ENCODE peak calls at places on chromosomes 3 and 15, in nine cellular contexts. U is mucosa of gallbladder; V is G401; R is NCI-H460; O is M059J; Y is NCI-H1105; B is NCI-H345; A is stimulated activated CD8-positive, alpha-beta memory T cell treated with anti-CD3 and anti-CD28 coated beads, Interleukin-7, amount 100 ng/mL, for 4 hours; I is stimulated activated CD4-positive, alpha-beta T cell treated with anti-CD3 and anti-CD28 coated beads, TNF-alpha, amount 100 ng/mL, for 48 hours. L is an unnamed sample.

GRCh38 chr15:35546581-35547381 is 816 bp upstream of the DPH6 start:
- DNase-seq in U (peak; percentile 11), V (no peak), R (no peak), O (no peak), Y (no peak), B (no peak), A (no peak), I (no peak), L (no peak)

GRCh38 chr15:62760506-62760905 is 282.0 kb upstream of the TPM1 start:
- DNase-seq in U (no peak), V (no peak), R (no peak), O (no peak), Y (no peak), B (no peak), A (no peak), I (no peak), L (no peak)

GRCh38 chr3:52054689-52055511 is 1.5 kb downstream of the DUSP7 start:
- DNase-seq in U (no peak), V (no peak), R (no peak), O (no peak), Y (no peak), B (no peak), A (no peak), I (no peak), L (no peak)

GRCh38 chr3:138031536-138031935 is 21.6 kb downstream of the CLDN18 start:
- DNase-seq in U (no peak), V (no peak), R (no peak), O (no peak), Y (no peak), B (no peak), A (no peak), I (no peak), L (no peak)

GRCh38 chr3:131630117-131630516 is 127.3 kb upstream of the MRPL3 start:
- DNase-seq in U (no peak), V (no peak), R (no peak), O (no peak), Y (no peak), B (no peak), A (no peak), I (no peak), L (no peak)

GRCh38 chr3:120909602-120909878 is 1.5 kb downstream of the STXBP5L start:
- DNase-seq in U (no peak), V (peak; percentile 54), R (no peak), O (no peak), Y (peak; percentile 16), B (peak; percentile 2), A (no peak), I (no peak), L (no peak)

GRCh38 chr3:13655074-13655913 is 106.4 kb downstream of the FBLN2 start:
- DNase-seq in U (peak; percentile 23), V (no peak), R (peak; percentile 14), O (no peak), Y (no peak), B (no peak), A (peak; percentile 9), I (no peak), L (no peak)

GRCh38 chr3:111768571-111769100 is 90.4 kb upstream of the PHLDB2 start:
- DNase-seq in U (peak; percentile 27), V (no peak), R (no peak), O (peak; percentile 97), Y (no peak), B (no peak), A (no peak), I (no peak), L (peak; percentile 79)

GRCh38 chr3:141360888-141361598 is 7.3 kb upstream of the ZBTB38 start:
- DNase-seq in U (no peak), V (peak; percentile 55), R (peak; percentile 77), O (peak; percentile 98), Y (no peak), B (peak; percentile 60), A (no peak), I (no peak), L (peak; percentile 53)

GRCh38 chr3:71659758-71660666 is 65.2 kb downstream of the EIF4E3 start:
- DNase-seq in U (no peak), V (no peak), R (no peak), O (no peak), Y (no peak), B (no peak), A (no peak), I (no peak), L (no peak)

GRCh38 chr3:177190701-177191100 is 6.6 kb downstream of the TBL1XR1 start:
- DNase-seq in U (no peak), V (no peak), R (no peak), O (peak; percentile 71), Y (no peak), B (no peak), A (no peak), I (no peak), L (no peak)